ENCODE peak calls at places on chromosomes 4 and X, in six cellular contexts. K is WERI-Rb-1; W is NCI-H510A; Q is activated CD4-positive, alpha-beta T cell treated with anti-CD3 and anti-CD28 coated beads, Interleukin-2, amount 50 U/mL, for 4 hours; B is NCI-H526 treated with DMSO at 0.1 percent for 48 hours; A is NCI-H187 treated with DMSO at 0.1 percent for 48 hours. G is an unnamed sample.

GRCh38 chrX:18895157-18895952 is 88.6 kb downstream of the PHKA2 start:
- DNase-seq in K (peak), W (no peak), A (no peak), Q (no peak), B (no peak), G (peak)

GRCh38 chr4:32560306-32560705 is 1840.1 kb downstream of the PCDH7 start:
- DNase-seq in W (no peak), Q (no peak), A (no peak), K (no peak), B (no peak), G (no peak)

GRCh38 chrX:47243351-47243750 is 10.5 kb downstream of the USP11 start:
- DNase-seq in A (no peak), K (no peak), W (no peak), Q (no peak), B (no peak), G (no peak)

GRCh38 chr4:89245459-89245858 is 62.1 kb downstream of the GPRIN3 start:
- DNase-seq in K (peak), A (no peak), B (no peak), Q (no peak), W (peak), G (peak)

GRCh38 chrX:81202989-81203388 is 1.1 kb downstream of the SH3BGRL start:
- DNase-seq in A (no peak), B (no peak), W (no peak), Q (no peak), K (no peak), G (no peak)

GRCh38 chr4:8846864-8847263 is 24.8 kb downstream of the HMX1 start:
- DNase-seq in B (no peak), W (no peak), K (peak), A (no peak), Q (no peak), G (no peak)

GRCh38 chrX:49972313-49972712 is 49.9 kb downstream of the CLCN5 start:
- DNase-seq in B (no peak), Q (no peak), A (no peak), K (no peak), W (no peak), G (no peak)

GRCh38 chr4:123853651-123854050 is 457.1 kb downstream of the SPRY1 start:
- DNase-seq in K (no peak), Q (no peak), B (no peak), W (no peak), A (no peak), G (no peak)

GRCh38 chrX:13009256-13009655 is 34.3 kb downstream of the TMSB4X start:
- DNase-seq in W (no peak), K (no peak), A (no peak), Q (no peak), B (no peak), G (no peak)

GRCh38 chrX:31459361-31459760 is 387.5 kb upstream of the FTHL17 start:
- DNase-seq in Q (no peak), K (no peak), A (no peak), W (no peak), B (no peak), G (no peak)

GRCh38 chr4:144463896-144464295 is 182.1 kb upstream of the HHIP start:
- DNase-seq in Q (no peak), W (no peak), B (no peak), A (no peak), K (no peak), G (no peak)

GRCh38 chr4:161937596-161937995 is 226.2 kb downstream of the FSTL5 start:
- DNase-seq in Q (no peak), B (no peak), A (no peak), K (no peak), W (no peak), G (no peak)

GRCh38 chr4:174111350-174111888 is 172.0 kb downstream of the FBXO8 start:
- DNase-seq in B (no peak), K (no peak), W (no peak), Q (no peak), A (no peak), G (no peak)

GRCh38 chrX:23752740-23753435 is 9.8 kb upstream of the ACOT9 start:
- DNase-seq in W (no peak), K (no peak), A (no peak), B (no peak), Q (no peak), G (no peak)

GRCh38 chr4:124318292-124318691 is 394.2 kb downstream of the ANKRD50 start:
- DNase-seq in K (no peak), B (no peak), Q (no peak), W (no peak), A (no peak), G (no peak)

G was measured in NCI-H82.